ENCODE peak calls at places on chromosomes 13 and 19, in five cellular contexts. X, R, F, U and O are unnamed samples.
A peak's percentile ranks its signal among the peaks of the same experiment; 100 is the strongest.

GRCh38 chr13:33542309-33543088 is 256.9 kb upstream of the STARD13 start:
- DNase-seq in X (peak; percentile 97), R (peak; percentile 99), F (peak; percentile 97), U (peak; percentile 99), O (peak; percentile 97)

GRCh38 chr19:54434112-54434861 is 14.7 kb upstream of the LENG8 start:
- DNase-seq in X (no peak), R (no peak), F (no peak), U (no peak), O (no peak)

GRCh38 chr13:95874286-95874685 is 178.9 kb downstream of the UGGT2 start:
- DNase-seq in X (no peak), R (peak; percentile 11), F (no peak), U (no peak), O (no peak)

GRCh38 chr13:65613004-65613403 is 1617.1 kb downstream of the PCDH9 start:
- DNase-seq in X (no peak), R (no peak), F (no peak), U (no peak), O (no peak)

GRCh38 chr19:29887498-29887897 is 54.5 kb upstream of the URI1 start:
- DNase-seq in X (no peak), R (no peak), F (no peak), U (no peak), O (no peak)

GRCh38 chr19:34353546-34353945 is 11.4 kb upstream of the GPI start:
- DNase-seq in X (no peak), R (no peak), F (no peak), U (no peak), O (no peak)

GRCh38 chr19:1270854-1271527 is 1.9 kb downstream of the CIRBP start:
- DNase-seq in X (no peak), R (no peak), F (no peak), U (peak; percentile 56), O (no peak)

GRCh38 chr13:110431851-110432294 is 124.8 kb downstream of the COL4A2 start:
- DNase-seq in X (no peak), R (no peak), F (no peak), U (no peak), O (no peak)

GRCh38 chr13:32824671-32825070 is 191.6 kb upstream of the KL start:
- DNase-seq in X (no peak), R (peak; percentile 80), F (no peak), U (no peak), O (no peak)

GRCh38 chr19:10122066-10122465 is 2.4 kb upstream of the EIF3G start:
- DNase-seq in X (no peak), R (no peak), F (no peak), U (no peak), O (no peak)

GRCh38 chr19:54325194-54325621 is 12.2 kb upstream of the LILRA5 start:
- DNase-seq in X (no peak), R (peak; percentile 16), F (peak; percentile 40), U (no peak), O (no peak)

GRCh38 chr19:4914736-4915501 is 5.6 kb downstream of the UHRF1 start:
- DNase-seq in X (no peak), R (peak; percentile 87), F (no peak), U (no peak), O (no peak)

GRCh38 chr19:41957838-41958366 is 1.2 kb downstream of the RABAC1 start:
- DNase-seq in X (peak; percentile 71), R (peak; percentile 81), F (peak; percentile 75), U (peak; percentile 83), O (no peak)

GRCh38 chr13:21967871-21968270 is 297.0 kb downstream of the FGF9 start:
- DNase-seq in X (no peak), R (no peak), F (no peak), U (no peak), O (no peak)

GRCh38 chr19:47406711-47407416 is 12.5 kb downstream of the MEIS3 start:
- DNase-seq in X (no peak), R (no peak), F (peak; percentile 87), U (no peak), O (no peak)

GRCh38 chr13:113116206-113116800 is 6.3 kb upstream of the F10 start:
- DNase-seq in X (no peak), R (no peak), F (no peak), U (no peak), O (no peak)

GRCh38 chr13:60837806-60838205 is 440.8 kb downstream of the TDRD3 start:
- DNase-seq in X (no peak), R (peak; percentile 57), F (no peak), U (no peak), O (no peak)

GRCh38 chr13:111954681-111955411 is 112.1 kb upstream of the SOX1 start:
- DNase-seq in X (no peak), R (no peak), F (no peak), U (no peak), O (no peak)

GRCh38 chr19:33245948-33246728 is 20.5 kb upstream of the SLC7A10 start:
- DNase-seq in X (no peak), R (no peak), F (no peak), U (no peak), O (no peak)

GRCh38 chr19:38587562-38587961 is 30.2 kb downstream of the MAP4K1 start:
- DNase-seq in X (no peak), R (no peak), F (no peak), U (no peak), O (no peak)

GRCh38 chr13:35695411-35695810 is 218.9 kb upstream of the MAB21L1 start:
- DNase-seq in X (no peak), R (no peak), F (no peak), U (no peak), O (no peak)

GRCh38 chr13:113955691-113956090 is 18.2 kb downstream of the C13orf46 start:
- DNase-seq in X (no peak), R (no peak), F (no peak), U (peak; percentile 19), O (no peak)

GRCh38 chr19:49442354-49442753 is 1.0 kb upstream of the SLC17A7 start:
- DNase-seq in X (no peak), R (no peak), F (peak; percentile 43), U (peak; percentile 60), O (no peak)

GRCh38 chr19:18853755-18854427 is 22.1 kb downstream of the UPF1 start:
- DNase-seq in X (no peak), R (no peak), F (no peak), U (no peak), O (no peak)

GRCh38 chr13:114035186-114035582 is 61.3 kb upstream of the C13orf46 start:
- DNase-seq in X (no peak), R (no peak), F (no peak), U (no peak), O (no peak)

GRCh38 chr19:1841209-1841924 is 6.9 kb downstream of the REXO1 start:
- DNase-seq in X (no peak), R (no peak), F (no peak), U (peak; percentile 24), O (no peak)

GRCh38 chr13:37640499-37640898 is 41.9 kb upstream of the POSTN start:
- DNase-seq in X (no peak), R (peak; percentile 66), F (peak; percentile 12), U (no peak), O (no peak)

GRCh38 chr13:83883061-83883523 is 818 bp upstream of the SLITRK1 start:
- DNase-seq in X (no peak), R (no peak), F (no peak), U (no peak), O (no peak)

GRCh38 chr19:41064974-41065569 is 23.2 kb upstream of the CYP2A13 start:
- DNase-seq in X (no peak), R (peak; percentile 24), F (no peak), U (no peak), O (no peak)

GRCh38 chr19:13493516-13494310 is 12.6 kb downstream of the CACNA1A start:
- DNase-seq in X (no peak), R (peak; percentile 3), F (no peak), U (no peak), O (no peak)

GRCh38 chr19:1590641-1591397 is 1.8 kb downstream of the MBD3 start:
- DNase-seq in X (no peak), R (no peak), F (no peak), U (no peak), O (no peak)

GRCh38 chr19:47190167-47190727 is 40.8 kb downstream of the BBC3 start:
- DNase-seq in X (peak; percentile 71), R (peak; percentile 45), F (peak; percentile 25), U (peak; percentile 62), O (no peak)

GRCh38 chr13:97266328-97266727 is 44.2 kb downstream of the MBNL2 start:
- DNase-seq in X (no peak), R (no peak), F (no peak), U (no peak), O (no peak)

DNA sequence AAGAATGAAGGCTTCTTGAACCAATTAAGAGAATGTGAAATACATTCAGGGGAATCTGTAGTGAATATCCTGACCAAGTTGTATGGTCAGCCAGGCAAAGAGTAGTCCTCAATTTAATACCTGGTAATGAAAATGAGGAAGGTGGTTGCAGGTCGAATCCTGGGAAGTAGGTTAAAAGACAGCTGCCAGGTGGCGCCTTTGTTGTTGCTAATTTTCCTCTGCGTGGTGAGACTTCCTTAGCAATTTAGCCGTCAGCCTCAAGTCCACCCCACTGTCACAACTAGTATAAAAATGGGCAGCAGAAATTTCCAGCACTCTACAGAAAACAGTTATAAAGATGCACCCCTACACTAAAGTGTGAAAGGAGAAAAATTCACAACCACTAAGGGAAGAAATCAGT is 235.7 kb downstream of the NHLRC3 start:
- DNase-seq in X (no peak), R (peak; percentile 43), F (no peak), U (no peak), O (no peak)
- TF ChIP-seq CTCF in X (no peak), R (peak; percentile 48), F (no peak), U (no peak), O (no peak)

GRCh38 chr13:91375119-91375729 is 23.2 kb upstream of the GPC5 start:
- DNase-seq in X (no peak), R (no peak), F (peak; percentile 6), U (no peak), O (no peak)
- TF ChIP-seq CTCF in X (no peak), R (peak; percentile 39), F (peak; percentile 45), U (no peak), O (no peak)

DNA sequence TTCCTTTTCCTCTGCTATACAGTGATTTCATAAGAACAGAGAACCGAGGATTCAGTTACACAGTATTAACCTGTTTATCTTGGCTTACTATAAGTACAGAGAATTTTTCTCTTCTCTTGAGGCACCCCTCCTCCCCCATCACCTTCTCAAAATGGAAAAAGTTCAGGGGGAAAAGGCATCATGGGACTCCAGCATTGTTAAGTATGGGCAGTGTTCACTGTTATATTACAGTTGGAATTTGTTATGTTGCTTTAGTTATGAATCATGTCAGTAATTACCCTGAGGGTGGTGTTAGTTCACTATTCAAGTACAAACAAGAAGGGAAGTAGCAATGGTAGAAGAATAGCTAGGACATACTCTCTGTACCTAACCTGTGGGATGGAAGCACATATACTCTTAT is 12.1 kb downstream of the LPAR6 start:
- DNase-seq in X (no peak), R (peak; percentile 98), F (no peak), U (no peak), O (no peak)
- TF ChIP-seq CTCF in X (no peak), R (no peak), F (no peak), U (no peak), O (no peak)

DNA sequence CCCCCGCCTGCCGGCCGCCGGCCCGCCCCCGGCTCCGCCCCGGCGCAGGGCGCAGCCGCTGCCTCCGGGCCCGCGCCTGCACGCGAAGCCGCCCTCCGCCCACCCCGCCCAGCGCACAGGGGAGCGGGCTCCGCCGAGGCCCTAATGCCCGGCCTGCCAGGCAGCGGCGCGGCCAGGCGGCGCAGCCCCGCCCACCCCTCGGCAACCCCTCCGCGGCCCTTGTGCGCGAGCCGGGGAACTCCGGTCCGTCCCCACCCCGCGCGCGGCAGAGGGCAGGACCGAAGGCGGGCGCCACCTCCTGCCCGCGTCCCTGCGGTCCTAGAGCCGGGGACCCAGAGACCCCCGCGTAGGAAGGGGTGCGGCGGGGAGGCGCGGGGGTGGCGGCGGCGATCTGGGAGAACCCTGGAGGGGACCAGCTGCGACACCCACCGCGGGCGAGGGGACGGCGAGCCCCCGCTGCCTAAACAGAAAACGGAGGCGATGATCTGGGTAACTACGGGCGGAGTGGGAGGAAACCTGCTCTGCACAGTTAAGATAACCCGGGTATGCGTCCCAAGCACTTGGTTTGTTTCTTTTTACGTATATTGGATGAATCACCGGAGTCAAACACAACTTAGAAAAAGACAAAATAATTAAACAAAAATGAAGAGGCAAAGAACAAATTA is 351 bp upstream of the USP12 start:
- DNase-seq in X (peak; percentile 87), R (peak; percentile 75), F (peak; percentile 94), U (peak; percentile 97), O (peak; percentile 86)
- TF ChIP-seq CTCF in X (no peak), R (peak; percentile 19), F (no peak), U (no peak), O (no peak)